ENCODE peak calls at places on chromosomes 11 and 22, in seven cellular contexts. One of them, this sample, is unnamed.

GRCh38 chr11:47359162-47359561 is 6.7 kb upstream of the MYBPC3 start:
- DNase-seq in foreskin fibroblast: no peak
- DNase-seq in midbrain: no peak
- DNase-seq in activated naive CD8-positive, alpha-beta T cell treated with anti-CD3 and anti-CD28 coated beads, Interleukin-2, amount 10 ng/mL, durations not matched to agents 7 days and 5 days: no peak
- DNase-seq in sigmoid colon: no peak
- DNase-seq in lung: no peak
- DNase-seq in A549: no peak
- DNase-seq in this sample: no peak

GRCh38 chr11:3671334-3672254 is at the start of gene CHRNA10:
- DNase-seq in lung: no peak
- DNase-seq in activated naive CD8-positive, alpha-beta T cell treated with anti-CD3 and anti-CD28 coated beads, Interleukin-2, amount 10 ng/mL, durations not matched to agents 7 days and 5 days: no peak
- DNase-seq in foreskin fibroblast: no peak
- DNase-seq in sigmoid colon: no peak
- DNase-seq in midbrain: no peak
- DNase-seq in A549: no peak
- DNase-seq in this sample: no peak

GRCh38 chr22:17540481-17540880 is 22.8 kb upstream of the SLC25A18 start:
- DNase-seq in sigmoid colon: no peak
- DNase-seq in lung: no peak
- DNase-seq in activated naive CD8-positive, alpha-beta T cell treated with anti-CD3 and anti-CD28 coated beads, Interleukin-2, amount 10 ng/mL, durations not matched to agents 7 days and 5 days: no peak
- DNase-seq in midbrain: no peak
- DNase-seq in A549: no peak
- DNase-seq in foreskin fibroblast: no peak
- DNase-seq in this sample: no peak

GRCh38 chr22:39569066-39569465 is 1.5 kb upstream of the CACNA1I start:
- DNase-seq in foreskin fibroblast: no peak
- DNase-seq in activated naive CD8-positive, alpha-beta T cell treated with anti-CD3 and anti-CD28 coated beads, Interleukin-2, amount 10 ng/mL, durations not matched to agents 7 days and 5 days: no peak
- DNase-seq in sigmoid colon: no peak
- DNase-seq in A549: no peak
- DNase-seq in midbrain: no peak
- DNase-seq in lung: no peak
- DNase-seq in this sample: no peak

GRCh38 chr11:69662806-69663205 is 12.3 kb downstream of the LTO1 start:
- DNase-seq in foreskin fibroblast: no peak
- DNase-seq in lung: no peak
- DNase-seq in activated naive CD8-positive, alpha-beta T cell treated with anti-CD3 and anti-CD28 coated beads, Interleukin-2, amount 10 ng/mL, durations not matched to agents 7 days and 5 days: no peak
- DNase-seq in midbrain: no peak
- DNase-seq in sigmoid colon: peak; percentile 40
- DNase-seq in A549: no peak
- DNase-seq in this sample: no peak

GRCh38 chr11:126357969-126358762 is 2.7 kb downstream of the ST3GAL4 start:
- DNase-seq in foreskin fibroblast: no peak
- DNase-seq in lung: no peak
- DNase-seq in activated naive CD8-positive, alpha-beta T cell treated with anti-CD3 and anti-CD28 coated beads, Interleukin-2, amount 10 ng/mL, durations not matched to agents 7 days and 5 days: no peak
- DNase-seq in A549: no peak
- DNase-seq in midbrain: no peak
- DNase-seq in sigmoid colon: peak; percentile 63
- DNase-seq in this sample: no peak

GRCh38 chr11:118631109-118631508 is 23.7 kb downstream of the PHLDB1 start:
- DNase-seq in midbrain: no peak
- DNase-seq in A549: no peak
- DNase-seq in sigmoid colon: no peak
- DNase-seq in lung: no peak
- DNase-seq in foreskin fibroblast: no peak
- DNase-seq in activated naive CD8-positive, alpha-beta T cell treated with anti-CD3 and anti-CD28 coated beads, Interleukin-2, amount 10 ng/mL, durations not matched to agents 7 days and 5 days: no peak
- DNase-seq in this sample: no peak

GRCh38 chr11:27921472-27921871 is 186.5 kb downstream of the KIF18A start:
- DNase-seq in lung: no peak
- DNase-seq in foreskin fibroblast: peak; percentile 43
- DNase-seq in A549: no peak
- DNase-seq in activated naive CD8-positive, alpha-beta T cell treated with anti-CD3 and anti-CD28 coated beads, Interleukin-2, amount 10 ng/mL, durations not matched to agents 7 days and 5 days: no peak
- DNase-seq in midbrain: no peak
- DNase-seq in sigmoid colon: no peak
- DNase-seq in this sample: no peak

GRCh38 chr11:46658259-46658658 is 40.9 kb downstream of the ATG13 start:
- DNase-seq in A549: no peak
- DNase-seq in sigmoid colon: peak; percentile 81
- DNase-seq in foreskin fibroblast: peak; percentile 85
- DNase-seq in midbrain: no peak
- DNase-seq in lung: no peak
- DNase-seq in activated naive CD8-positive, alpha-beta T cell treated with anti-CD3 and anti-CD28 coated beads, Interleukin-2, amount 10 ng/mL, durations not matched to agents 7 days and 5 days: no peak
- DNase-seq in this sample: no peak

GRCh38 chr11:35056391-35057093 is 82.4 kb upstream of the CD44 start:
- DNase-seq in foreskin fibroblast: no peak
- DNase-seq in midbrain: no peak
- DNase-seq in sigmoid colon: no peak
- DNase-seq in lung: no peak
- DNase-seq in A549: no peak
- DNase-seq in activated naive CD8-positive, alpha-beta T cell treated with anti-CD3 and anti-CD28 coated beads, Interleukin-2, amount 10 ng/mL, durations not matched to agents 7 days and 5 days: no peak
- DNase-seq in this sample: no peak

GRCh38 chr11:27429740-27430451 is 42.7 kb downstream of the LGR4 start:
- DNase-seq in midbrain: no peak
- DNase-seq in foreskin fibroblast: peak; percentile 33
- DNase-seq in activated naive CD8-positive, alpha-beta T cell treated with anti-CD3 and anti-CD28 coated beads, Interleukin-2, amount 10 ng/mL, durations not matched to agents 7 days and 5 days: no peak
- DNase-seq in sigmoid colon: no peak
- DNase-seq in A549: peak; percentile 19
- DNase-seq in lung: no peak
- DNase-seq in this sample: no peak

GRCh38 chr11:115920841-115921480 is 416.7 kb upstream of the CADM1 start:
- DNase-seq in lung: no peak
- DNase-seq in foreskin fibroblast: no peak
- DNase-seq in activated naive CD8-positive, alpha-beta T cell treated with anti-CD3 and anti-CD28 coated beads, Interleukin-2, amount 10 ng/mL, durations not matched to agents 7 days and 5 days: no peak
- DNase-seq in sigmoid colon: no peak
- DNase-seq in midbrain: no peak
- DNase-seq in A549: no peak
- DNase-seq in this sample: peak; percentile 90

This sample was measured in Caki2.